ENCODE peak calls at places on chromosomes 16 and 17, in five cellular contexts. G, S, C, T and H are unnamed samples.

GRCh38 chr17:50708050-50709000 is 611 bp upstream of the ANKRD40 start:
- DNase-seq in G (peak), S (no peak), C (peak), T (no peak), H (no peak)

GRCh38 chr16:24801761-24802302 is 43.9 kb upstream of the SLC5A11 start:
- DNase-seq in G (no peak), S (no peak), C (no peak), T (no peak), H (no peak)

GRCh38 chr16:50961944-50962343 is 189.1 kb downstream of the SALL1 start:
- DNase-seq in G (no peak), S (no peak), C (no peak), T (no peak), H (no peak)

GRCh38 chr17:79618383-79619067 is 7.7 kb upstream of the RBFOX3 start:
- DNase-seq in G (no peak), S (no peak), C (no peak), T (peak), H (no peak)

GRCh38 chr17:80856863-80857488 is 134.7 kb upstream of the CHMP6 start:
- DNase-seq in G (no peak), S (no peak), C (no peak), T (no peak), H (no peak)

GRCh38 chr16:27980919-27981670 is 82.4 kb downstream of the GSG1L start:
- DNase-seq in G (no peak), S (no peak), C (no peak), T (no peak), H (no peak)

GRCh38 chr16:48350716-48351115 is 34.5 kb downstream of the SIAH1 start:
- DNase-seq in G (no peak), S (no peak), C (no peak), T (no peak), H (no peak)

GRCh38 chr17:72397687-72398086 is 276.9 kb downstream of the SOX9 start:
- DNase-seq in G (peak), S (no peak), C (no peak), T (no peak), H (no peak)

GRCh38 chr16:87461466-87461975 is 31.3 kb downstream of the ZCCHC14 start:
- DNase-seq in G (peak), S (peak), C (no peak), T (peak), H (peak)

GRCh38 chr16:4392382-4393242 is 21.0 kb downstream of the VASN start:
- DNase-seq in G (peak), S (no peak), C (no peak), T (no peak), H (no peak)

GRCh38 chr17:40415390-40415789 is 2.3 kb downstream of the TOP2A start:
- DNase-seq in G (peak), S (no peak), C (no peak), T (no peak), H (peak)

GRCh38 chr16:49458221-49458620 is 84.6 kb downstream of the C16orf78 start:
- DNase-seq in G (no peak), S (no peak), C (no peak), T (peak), H (no peak)

GRCh38 chr17:8726477-8726876 is 18.2 kb downstream of the CCDC42 start:
- DNase-seq in G (no peak), S (no peak), C (no peak), T (no peak), H (no peak)

GRCh38 chr17:41171881-41172280 is 3.9 kb upstream of the KRTAP4-3 start:
- DNase-seq in G (peak), S (no peak), C (no peak), T (no peak), H (no peak)

GRCh38 chr16:84777435-84777834 is 42.4 kb upstream of the CRISPLD2 start:
- DNase-seq in G (no peak), S (no peak), C (no peak), T (no peak), H (no peak)

GRCh38 chr17:70013911-70014310 is 61.1 kb upstream of the KCNJ16 start:
- DNase-seq in G (no peak), S (no peak), C (no peak), T (no peak), H (no peak)

GRCh38 chr17:40564195-40564882 is 933 bp downstream of the CCR7 start:
- DNase-seq in G (no peak), S (no peak), C (no peak), T (no peak), H (peak)

GRCh38 chr17:8159032-8159400 is 3.7 kb downstream of the VAMP2 start:
- DNase-seq in G (no peak), S (no peak), C (no peak), T (no peak), H (no peak)

GRCh38 chr17:74861554-74862107 is 1.9 kb upstream of the GRIN2C start:
- DNase-seq in G (no peak), S (no peak), C (no peak), T (no peak), H (no peak)

GRCh38 chr16:29848420-29849297 is 14.4 kb downstream of the CDIPT start:
- DNase-seq in G (peak), S (peak), C (no peak), T (peak), H (peak)

GRCh38 chr17:41141361-41141760 is 1.0 kb upstream of the KRTAP4-6 start:
- DNase-seq in G (no peak), S (no peak), C (no peak), T (no peak), H (no peak)

GRCh38 chr16:21194771-21195301 is 16.5 kb downstream of the ZP2 start:
- DNase-seq in G (peak), S (no peak), C (no peak), T (no peak), H (peak)

GRCh38 chr17:73196500-73196899 is 3.6 kb downstream of the COG1 start:
- DNase-seq in G (peak), S (no peak), C (no peak), T (no peak), H (no peak)

GRCh38 chr16:27475561-27475960 is 73.6 kb downstream of the IL21R start:
- DNase-seq in G (peak), S (no peak), C (no peak), T (no peak), H (no peak)

GRCh38 chr17:47816947-47817346 is 4.6 kb downstream of the OSBPL7 start:
- DNase-seq in G (no peak), S (no peak), C (no peak), T (no peak), H (no peak)

GRCh38 chr17:48546924-48547838 is 2.3 kb upstream of the HOXB2 start:
- DNase-seq in G (peak), S (no peak), C (no peak), T (no peak), H (no peak)

GRCh38 chr16:76668207-76668725 is 391.1 kb downstream of the CNTNAP4 start:
- DNase-seq in G (no peak), S (no peak), C (no peak), T (no peak), H (no peak)

GRCh38 chr17:6427284-6427781 is 7.6 kb downstream of the AIPL1 start:
- DNase-seq in G (peak), S (no peak), C (peak), T (no peak), H (peak)

GRCh38 chr16:80122155-80122554 is 418.6 kb upstream of the DYNLRB2 start:
- DNase-seq in G (no peak), S (no peak), C (no peak), T (peak), H (no peak)

GRCh38 chr16:75532142-75532765 is 3.7 kb downstream of the CHST5 start:
- DNase-seq in G (no peak), S (no peak), C (no peak), T (no peak), H (no peak)

GRCh38 chr16:15649727-15650018 is 372 bp upstream of the NDE1 start:
- DNase-seq in G (peak), S (no peak), C (no peak), T (no peak), H (no peak)

GRCh38 chr16:16109453-16110110 is 113.7 kb downstream of the ABCC6 start:
- DNase-seq in G (no peak), S (no peak), C (no peak), T (no peak), H (no peak)

GRCh38 chr16:57409065-57409464 is 4.5 kb downstream of the CCL17 start:
- DNase-seq in G (no peak), S (no peak), C (no peak), T (no peak), H (no peak)

GRCh38 chr17:79922161-79922569 is 82.9 kb upstream of the CBX4 start:
- DNase-seq in G (no peak), S (no peak), C (no peak), T (no peak), H (no peak)

GRCh38 chr17:55037828-55038227 is 69.3 kb downstream of the STXBP4 start:
- DNase-seq in G (peak), S (peak), C (peak), T (no peak), H (peak)

GRCh38 chr16:57184113-57184512 is 1.7 kb downstream of the PSME3IP1 start:
- DNase-seq in G (no peak), S (no peak), C (no peak), T (no peak), H (no peak)

GRCh38 chr17:19513897-19514488 is 19.7 kb upstream of the SLC47A1 start:
- DNase-seq in G (peak), S (no peak), C (no peak), T (peak), H (peak)

GRCh38 chr17:63930951-63931575 is 1.1 kb downstream of the CD79B start:
- DNase-seq in G (no peak), S (peak), C (no peak), T (peak), H (peak)

GRCh38 chr16:9364721-9365693 is 273.6 kb downstream of the HAPSTR1 start:
- DNase-seq in G (no peak), S (no peak), C (no peak), T (peak), H (no peak)

GRCh38 chr17:61118871-61119270 is 280.8 kb upstream of the TBX2 start:
- DNase-seq in G (no peak), S (no peak), C (no peak), T (no peak), H (no peak)

DNA sequence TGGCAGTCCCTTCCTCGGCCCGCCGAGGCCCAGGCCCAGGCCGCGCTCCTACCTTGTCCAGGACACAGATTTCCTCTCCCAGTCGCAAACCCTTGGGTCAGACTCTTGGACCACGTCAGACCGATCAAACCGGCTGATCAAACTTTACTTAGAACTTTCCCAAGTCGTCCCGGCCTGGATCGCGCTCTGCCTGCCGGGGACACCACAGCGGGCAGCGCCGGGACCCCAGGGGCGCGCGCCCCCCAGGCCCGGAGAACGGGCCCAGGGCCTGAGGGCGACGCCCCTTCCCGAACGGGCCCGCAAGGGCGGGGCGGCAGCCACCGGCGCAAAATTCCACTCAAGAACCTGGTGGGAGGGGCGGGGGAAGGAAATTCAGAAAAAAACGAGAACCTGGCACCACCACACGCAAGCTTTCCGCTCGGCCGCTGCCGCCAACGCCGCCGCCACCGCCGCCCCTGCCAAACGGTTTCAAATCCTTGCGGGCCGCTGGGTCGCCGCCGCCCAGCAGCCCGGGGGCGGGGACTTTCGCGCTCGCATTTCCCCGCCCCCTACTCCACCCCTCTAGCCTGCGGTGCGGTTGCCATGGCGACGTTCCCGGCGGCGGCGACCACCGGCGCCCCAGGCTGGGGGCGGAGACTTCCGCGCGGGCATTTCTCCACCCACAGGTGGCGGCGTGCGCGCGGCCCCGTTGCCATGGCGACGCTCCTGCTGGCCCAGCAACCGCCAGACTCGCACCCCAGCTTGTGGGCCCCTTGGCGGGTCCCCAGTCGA is at the start of gene CEP112:
- DNase-seq in G (peak), S (peak), C (no peak), T (peak), H (peak)
- TF ChIP-seq CTCF in G (no peak), S (no peak), C (no peak), T (no peak), H (no peak)

GRCh38 chr16:75580-76501 is 2.2 kb upstream of the MPG start:
- DNase-seq in G (peak), S (no peak), C (no peak), T (peak), H (no peak)
- TF ChIP-seq CTCF in G (peak), S (no peak), C (no peak), T (no peak), H (no peak)

GRCh38 chr17:18089613-18090012 is 1.9 kb downstream of the DRG2 start:
- DNase-seq in G (no peak), S (no peak), C (no peak), T (no peak), H (no peak)

GRCh38 chr17:18099516-18099915 is 9.0 kb upstream of the MYO15A start:
- DNase-seq in G (no peak), S (no peak), C (no peak), T (no peak), H (no peak)

GRCh38 chr17:18094409-18094807 is 6.7 kb downstream of the DRG2 start:
- DNase-seq in G (no peak), S (no peak), C (no peak), T (no peak), H (no peak)

GRCh38 chr17:18087610-18088491 is at the start of gene DRG2:
- DNase-seq in G (peak), S (peak), C (peak), T (peak), H (peak)

DNA sequence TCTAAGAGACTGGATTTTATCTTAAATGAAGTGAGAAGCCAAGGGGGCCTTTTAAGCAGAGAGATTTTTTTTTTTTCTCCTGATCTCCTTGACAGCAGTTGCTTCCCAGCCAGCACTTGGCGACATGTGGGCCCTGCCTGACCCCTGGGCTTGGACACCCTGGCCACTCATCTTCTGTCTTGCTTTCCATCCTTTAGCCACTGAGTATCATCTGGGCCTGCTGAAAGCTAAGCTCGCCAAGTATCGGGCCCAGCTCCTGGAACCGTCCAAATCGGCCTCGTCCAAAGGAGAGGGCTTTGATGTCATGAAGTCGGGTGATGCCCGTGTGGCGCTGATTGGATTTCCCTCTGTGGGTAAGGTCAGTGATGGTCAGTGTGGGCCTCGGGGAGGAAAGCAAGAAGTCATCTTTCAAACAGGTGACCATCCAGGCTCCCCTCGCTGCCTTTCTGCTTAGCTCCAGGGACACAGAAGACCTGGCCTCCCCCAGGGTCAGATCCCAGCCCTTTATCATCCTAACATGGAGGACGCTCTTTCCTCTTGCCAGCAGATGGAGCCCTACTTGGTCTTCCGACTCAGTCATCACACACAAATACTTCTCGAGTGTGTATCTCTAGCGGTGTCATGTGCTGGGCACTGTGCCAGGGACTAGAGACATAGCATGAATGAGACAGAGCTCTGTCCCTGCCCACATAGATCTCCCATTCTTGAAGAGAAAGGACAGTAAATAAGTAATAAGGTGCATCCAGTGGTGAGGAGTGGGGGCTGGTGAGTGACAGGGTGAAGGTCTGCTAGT is 6.1 kb downstream of the DRG2 start:
- DNase-seq in G (peak), S (no peak), C (no peak), T (no peak), H (no peak)
- TF ChIP-seq CTCF in G (peak), S (peak), C (peak), T (no peak), H (peak)

DNA sequence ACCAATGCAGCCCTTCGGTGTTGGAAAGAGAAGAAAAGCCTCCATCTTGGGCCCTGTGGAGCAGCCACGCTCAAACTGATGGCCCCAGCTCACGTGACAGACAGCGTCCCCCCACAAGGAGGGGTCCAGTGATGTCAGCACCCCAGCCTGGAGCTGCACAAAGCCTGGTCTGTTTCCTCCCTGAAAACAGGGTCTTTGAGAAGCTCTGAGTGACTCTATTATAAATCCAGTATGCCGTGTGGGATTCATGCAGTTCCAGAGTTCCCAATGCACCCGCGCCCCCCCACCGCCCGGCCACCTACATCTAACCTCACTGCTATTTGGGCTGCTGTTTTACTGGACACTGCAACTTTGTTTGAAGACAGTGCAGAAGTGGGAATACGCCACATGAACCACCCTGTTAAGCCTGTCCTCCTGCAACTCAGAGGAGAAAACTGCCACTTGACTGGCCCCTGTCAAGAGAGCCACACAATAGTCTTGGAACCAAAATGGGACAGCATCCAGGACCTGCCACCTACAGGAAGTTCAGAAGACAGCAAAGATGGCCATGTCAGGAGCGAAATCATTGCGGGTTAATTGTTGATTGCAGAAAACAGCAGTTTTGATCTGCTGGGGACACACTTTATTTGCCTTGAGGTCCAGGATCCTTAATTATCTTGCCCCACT is 33.1 kb downstream of the PMP22 start:
- DNase-seq in G (no peak), S (no peak), C (no peak), T (no peak), H (no peak)
- TF ChIP-seq CTCF in G (no peak), S (no peak), C (no peak), T (no peak), H (no peak)

DNA sequence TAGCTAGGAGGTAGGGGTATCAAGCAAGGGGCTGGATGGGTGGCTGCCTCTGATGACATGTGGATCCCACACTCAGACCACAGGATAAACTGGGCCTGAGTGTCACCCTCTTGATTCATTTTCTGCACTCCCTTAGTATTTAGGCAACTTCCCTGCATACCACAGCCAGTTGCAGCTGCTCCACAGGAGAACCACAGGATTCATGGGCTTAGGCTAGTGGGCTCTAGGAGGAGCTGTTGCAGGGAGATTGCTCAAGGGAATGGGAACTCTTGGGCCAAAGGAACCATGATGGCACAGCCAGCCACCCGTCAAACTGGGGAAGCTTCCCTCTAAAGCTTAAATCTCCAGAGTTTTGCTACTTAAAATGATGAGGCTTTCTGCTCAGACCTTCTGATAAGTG is 269.7 kb upstream of the ASIC2 start:
- DNase-seq in G (no peak), S (no peak), C (no peak), T (no peak), H (no peak)
- TF ChIP-seq CTCF in G (no peak), S (no peak), C (no peak), T (no peak), H (no peak)

GRCh38 chr17:62732125-62732524 is 76.0 kb downstream of the MARCHF10 start:
- DNase-seq in G (no peak), S (no peak), C (no peak), T (no peak), H (no peak)

GRCh38 chr17:62725791-62726249 is 82.3 kb downstream of the MARCHF10 start:
- DNase-seq in G (peak), S (no peak), C (no peak), T (no peak), H (no peak)

GRCh38 chr17:62723842-62724241 is 84.3 kb downstream of the MARCHF10 start:
- DNase-seq in G (peak), S (no peak), C (no peak), T (no peak), H (no peak)

GRCh38 chr17:62724398-62725146 is 83.5 kb downstream of the MARCHF10 start:
- DNase-seq in G (no peak), S (peak), C (peak), T (no peak), H (peak)

GRCh38 chr17:62727916-62728672 is 80.0 kb downstream of the MARCHF10 start:
- DNase-seq in G (no peak), S (no peak), C (no peak), T (no peak), H (no peak)
- TF ChIP-seq CTCF in G (no peak), S (no peak), C (peak), T (no peak), H (peak)

GRCh38 chr16:52861614-52862022 is 191.1 kb downstream of the CHD9NB start:
- DNase-seq in G (no peak), S (no peak), C (no peak), T (no peak), H (no peak)
- TF ChIP-seq CTCF in G (no peak), S (no peak), C (no peak), T (peak), H (no peak)